ENCODE peak calls at places on chromosomes 6 and 20, in seven cellular contexts. A, G, Q, P, X, E and C are unnamed samples.

GRCh38 chr20:62861732-62862336 is at the start of gene TCFL5:
- DNase-seq in A (peak), G (peak), Q (peak), P (peak), X (peak), E (peak), C (peak)

GRCh38 chr6:42933195-42933594 is 3.9 kb downstream of the CNPY3 start:
- DNase-seq in A (no peak), G (no peak), Q (no peak), P (peak), X (no peak), E (no peak), C (no peak)

GRCh38 chr20:1825492-1825891 is 69.7 kb upstream of the SIRPA start:
- DNase-seq in A (no peak), G (no peak), Q (no peak), P (no peak), X (no peak), E (no peak), C (no peak)

GRCh38 chr6:168322966-168323365 is 3.4 kb upstream of the DACT2 start:
- DNase-seq in A (no peak), G (no peak), Q (no peak), P (no peak), X (no peak), E (no peak), C (no peak)

GRCh38 chr6:4816904-4817303 is 40.7 kb downstream of the CDYL start:
- DNase-seq in A (no peak), G (no peak), Q (no peak), P (no peak), X (no peak), E (no peak), C (no peak)

GRCh38 chr6:112203577-112204349 is 50.6 kb downstream of the LAMA4 start:
- DNase-seq in A (peak), G (no peak), Q (no peak), P (no peak), X (no peak), E (no peak), C (no peak)

GRCh38 chr20:20441259-20441658 is 73.4 kb downstream of the INSM1 start:
- DNase-seq in A (no peak), G (no peak), Q (no peak), P (no peak), X (no peak), E (no peak), C (no peak)

GRCh38 chr20:53578492-53579222 is 15.0 kb downstream of the ZNF217 start:
- DNase-seq in A (peak), G (peak), Q (no peak), P (peak), X (peak), E (peak), C (peak)

GRCh38 chr6:139235666-139236065 is 56.1 kb downstream of the TXLNB start:
- DNase-seq in A (no peak), G (no peak), Q (no peak), P (no peak), X (no peak), E (no peak), C (no peak)

GRCh38 chr20:57693002-57693582 is 16.7 kb downstream of the PMEPA1 start:
- DNase-seq in A (no peak), G (no peak), Q (no peak), P (no peak), X (no peak), E (no peak), C (no peak)

GRCh38 chr20:6169251-6169650 is 46.4 kb upstream of the FERMT1 start:
- DNase-seq in A (no peak), G (no peak), Q (no peak), P (peak), X (no peak), E (no peak), C (no peak)

GRCh38 chr6:110357696-110358535 is at the start of gene METTL24:
- DNase-seq in A (peak), G (no peak), Q (no peak), P (peak), X (peak), E (peak), C (no peak)

GRCh38 chr6:142874676-142875075 is 70.3 kb downstream of the HIVEP2 start:
- DNase-seq in A (no peak), G (no peak), Q (no peak), P (peak), X (no peak), E (no peak), C (no peak)

GRCh38 chr6:108945686-108946158 is 97.5 kb downstream of the ARMC2 start:
- DNase-seq in A (no peak), G (no peak), Q (peak), P (no peak), X (peak), E (peak), C (no peak)

GRCh38 chr6:44386364-44386928 is 1.1 kb upstream of the CDC5L start:
- DNase-seq in A (no peak), G (peak), Q (no peak), P (no peak), X (peak), E (peak), C (no peak)

GRCh38 chr20:57582432-57583288 is 21.8 kb downstream of the PCK1 start:
- DNase-seq in A (no peak), G (peak), Q (no peak), P (peak), X (peak), E (peak), C (no peak)

GRCh38 chr6:11632795-11633511 is 95.4 kb downstream of the TMEM170B start:
- DNase-seq in A (no peak), G (no peak), Q (no peak), P (no peak), X (no peak), E (no peak), C (peak)

GRCh38 chr20:3658708-3659491 is 4.3 kb downstream of the GFRA4 start:
- DNase-seq in A (no peak), G (no peak), Q (no peak), P (peak), X (no peak), E (no peak), C (no peak)

GRCh38 chr6:76247527-76247926 is 175.1 kb upstream of the IMPG1 start:
- DNase-seq in A (no peak), G (no peak), Q (no peak), P (no peak), X (no peak), E (no peak), C (no peak)

GRCh38 chr6:142871910-142872331 is 73.1 kb downstream of the HIVEP2 start:
- DNase-seq in A (no peak), G (peak), Q (no peak), P (peak), X (no peak), E (no peak), C (peak)

GRCh38 chr6:47477497-47478232 is at the start of gene CD2AP:
- DNase-seq in A (peak), G (peak), Q (peak), P (peak), X (peak), E (peak), C (peak)

GRCh38 chr6:2376429-2377355 is 131.3 kb upstream of the GMDS start:
- DNase-seq in A (peak), G (no peak), Q (no peak), P (peak), X (no peak), E (no peak), C (peak)

GRCh38 chr20:19815553-19815991 is 57.5 kb downstream of the RIN2 start:
- DNase-seq in A (peak), G (peak), Q (no peak), P (peak), X (peak), E (peak), C (peak)

GRCh38 chr6:46788791-46789190 is 4.4 kb upstream of the MEP1A start:
- DNase-seq in A (no peak), G (no peak), Q (no peak), P (no peak), X (no peak), E (no peak), C (no peak)

GRCh38 chr6:149075616-149076354 is 241.7 kb upstream of the TAB2 start:
- DNase-seq in A (no peak), G (no peak), Q (no peak), P (no peak), X (no peak), E (no peak), C (no peak)

GRCh38 chr6:42519779-42520178 is 44.0 kb upstream of the UBR2 start:
- DNase-seq in A (no peak), G (no peak), Q (no peak), P (no peak), X (no peak), E (no peak), C (no peak)

GRCh38 chr6:111107589-111107988 is 20.3 kb downstream of the SLC16A10 start:
- DNase-seq in A (no peak), G (no peak), Q (no peak), P (no peak), X (no peak), E (no peak), C (no peak)

GRCh38 chr6:69379518-69379917 is 417.3 kb downstream of the LMBRD1 start:
- DNase-seq in A (no peak), G (no peak), Q (no peak), P (no peak), X (no peak), E (no peak), C (no peak)

GRCh38 chr6:154951400-154952200 is 43.5 kb upstream of the TIAM2 start:
- DNase-seq in A (no peak), G (no peak), Q (peak), P (no peak), X (no peak), E (no peak), C (no peak)

GRCh38 chr6:156795825-156796224 is 18.6 kb downstream of the ARID1B start:
- DNase-seq in A (no peak), G (no peak), Q (no peak), P (no peak), X (no peak), E (no peak), C (no peak)

GRCh38 chr20:46117704-46118467 is at the start of gene CD40:
- DNase-seq in A (peak), G (peak), Q (peak), P (peak), X (peak), E (peak), C (no peak)

GRCh38 chr20:63766695-63767426 is 27.3 kb downstream of the SLC2A4RG start:
- DNase-seq in A (no peak), G (no peak), Q (no peak), P (no peak), X (no peak), E (no peak), C (no peak)

GRCh38 chr20:62048821-62049291 is 16.8 kb downstream of the TAF4 start:
- DNase-seq in A (no peak), G (no peak), Q (peak), P (no peak), X (no peak), E (peak), C (no peak)

GRCh38 chr6:17986656-17987575 is 519 bp downstream of the KIF13A start:
- DNase-seq in A (peak), G (peak), Q (peak), P (peak), X (peak), E (peak), C (peak)

GRCh38 chr6:106599440-106599839 is 29.9 kb downstream of the RTN4IP1 start:
- DNase-seq in A (no peak), G (no peak), Q (no peak), P (no peak), X (no peak), E (no peak), C (no peak)

GRCh38 chr6:86474081-86474480 is 463.2 kb upstream of the HTR1E start:
- DNase-seq in A (no peak), G (no peak), Q (no peak), P (no peak), X (no peak), E (no peak), C (no peak)

GRCh38 chr6:86477510-86478166 is 459.7 kb upstream of the HTR1E start:
- DNase-seq in A (no peak), G (no peak), Q (no peak), P (no peak), X (no peak), E (no peak), C (no peak)
- TF ChIP-seq POLR2A in A (no peak), G (no peak), Q (no peak), P (no peak), X (no peak), E (no peak), C (no peak)

GRCh38 chr20:33404281-33404680 is 3.0 kb upstream of the CDK5RAP1 start:
- DNase-seq in A (no peak), G (no peak), Q (no peak), P (no peak), X (no peak), E (no peak), C (no peak)

GRCh38 chr20:33401922-33402369 is 627 bp upstream of the CDK5RAP1 start:
- DNase-seq in A (no peak), G (no peak), Q (no peak), P (peak), X (no peak), E (no peak), C (no peak)

GRCh38 chr20:33399924-33400323 is 1.4 kb downstream of the CDK5RAP1 start:
- DNase-seq in A (no peak), G (no peak), Q (no peak), P (peak), X (no peak), E (no peak), C (no peak)

GRCh38 chr20:33407251-33407650 is 5.9 kb upstream of the CDK5RAP1 start:
- DNase-seq in A (no peak), G (no peak), Q (no peak), P (peak), X (no peak), E (no peak), C (no peak)

DNA sequence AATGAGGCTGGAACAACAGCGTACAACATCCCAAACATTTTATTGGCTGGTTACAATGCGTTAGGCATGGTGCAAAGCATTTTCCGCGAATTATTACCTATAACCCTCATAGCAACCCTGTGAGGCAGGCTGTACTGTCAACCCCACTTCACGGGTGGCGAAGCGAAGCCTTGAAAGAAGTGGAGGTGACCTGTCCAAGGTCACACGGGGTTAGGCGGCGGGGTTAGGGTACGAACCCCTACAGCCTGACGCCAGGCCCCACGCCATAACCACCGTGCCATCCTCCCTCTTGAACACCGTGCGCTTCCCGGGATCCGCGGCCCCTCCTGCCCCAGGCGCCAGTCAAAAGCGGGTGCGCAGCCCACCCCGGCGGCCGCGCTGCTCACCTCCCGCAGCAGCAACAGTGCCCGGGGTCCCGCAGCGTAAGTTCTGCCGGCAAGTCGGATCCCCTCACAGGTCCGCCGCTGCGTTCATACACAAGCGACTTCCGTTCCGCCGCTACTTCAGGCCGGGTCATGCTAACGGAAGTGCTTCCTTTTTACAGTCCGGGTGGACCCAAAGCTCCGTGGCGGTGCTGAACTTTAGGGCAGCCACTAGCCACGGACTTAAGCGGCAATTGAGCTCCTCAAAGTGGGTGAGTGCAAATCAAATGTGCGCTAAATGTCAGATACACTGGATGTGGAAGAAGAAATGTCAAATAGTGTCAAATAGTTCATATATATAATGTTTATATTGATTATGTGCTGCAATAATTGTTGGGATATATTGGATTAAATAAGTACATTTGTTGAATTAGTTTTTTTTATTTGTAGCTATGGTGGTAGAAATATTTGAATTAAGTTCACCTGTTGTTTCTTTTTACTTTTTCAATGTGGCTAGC is at the start of gene CDK5RAP1:
- DNase-seq in A (peak), G (peak), Q (peak), P (peak), X (peak), E (peak), C (peak)
- TF ChIP-seq POLR2A in A (peak), G (no peak), Q (peak), P (peak), X (no peak), E (peak), C (peak)

GRCh38 chr20:34675993-34676641 is 775 bp downstream of the PIGU start:
- DNase-seq in A (no peak), G (no peak), Q (no peak), P (no peak), X (no peak), E (no peak), C (no peak)

GRCh38 chr20:34680586-34680985 is 3.7 kb upstream of the PIGU start:
- DNase-seq in A (no peak), G (no peak), Q (no peak), P (peak), X (no peak), E (no peak), C (no peak)

GRCh38 chr20:34673411-34673810 is 3.5 kb downstream of the PIGU start:
- DNase-seq in A (no peak), G (no peak), Q (no peak), P (no peak), X (no peak), E (no peak), C (no peak)

GRCh38 chr20:34675561-34675960 is 1.3 kb downstream of the PIGU start:
- DNase-seq in A (no peak), G (no peak), Q (no peak), P (no peak), X (no peak), E (no peak), C (no peak)

DNA sequence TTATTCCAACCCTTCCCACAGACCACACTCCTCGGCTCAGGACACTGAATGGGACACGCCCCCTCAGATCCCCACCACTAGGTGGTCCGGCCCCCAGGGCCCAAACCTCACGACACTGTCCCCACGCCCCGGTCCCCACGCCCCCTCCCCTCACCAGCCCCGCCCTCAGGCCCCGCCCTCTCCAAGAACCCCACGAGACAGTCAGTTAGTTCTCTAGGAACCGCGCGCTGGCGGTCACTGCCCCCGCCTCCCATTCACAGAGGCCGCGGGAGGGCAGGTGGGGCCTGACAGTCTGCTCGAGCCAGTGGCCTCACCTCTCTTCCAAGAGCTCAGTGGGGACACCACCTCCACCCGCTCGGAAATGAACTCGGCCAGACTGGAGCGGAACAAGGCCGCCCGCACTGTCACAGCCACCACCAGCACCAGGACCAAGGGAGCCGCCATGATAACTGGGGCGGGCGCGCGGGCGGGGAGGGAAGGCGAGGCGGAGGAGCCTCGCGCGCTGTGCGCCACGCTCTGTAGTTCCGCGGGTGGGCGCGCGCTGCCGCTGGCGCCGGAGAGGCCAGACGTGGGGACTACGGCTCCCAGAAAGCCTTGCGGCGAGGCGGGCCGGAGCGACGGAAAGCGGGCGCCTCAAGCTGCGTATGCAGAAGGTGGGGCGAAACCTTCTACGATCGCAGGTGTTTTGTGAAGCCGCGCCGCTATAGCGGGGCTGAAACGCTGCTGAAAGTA is at the start of gene PIGU:
- DNase-seq in A (peak), G (peak), Q (peak), P (peak), X (peak), E (peak), C (peak)
- TF ChIP-seq POLR2A in A (peak), G (peak), Q (no peak), P (peak), X (peak), E (peak), C (peak)

DNA sequence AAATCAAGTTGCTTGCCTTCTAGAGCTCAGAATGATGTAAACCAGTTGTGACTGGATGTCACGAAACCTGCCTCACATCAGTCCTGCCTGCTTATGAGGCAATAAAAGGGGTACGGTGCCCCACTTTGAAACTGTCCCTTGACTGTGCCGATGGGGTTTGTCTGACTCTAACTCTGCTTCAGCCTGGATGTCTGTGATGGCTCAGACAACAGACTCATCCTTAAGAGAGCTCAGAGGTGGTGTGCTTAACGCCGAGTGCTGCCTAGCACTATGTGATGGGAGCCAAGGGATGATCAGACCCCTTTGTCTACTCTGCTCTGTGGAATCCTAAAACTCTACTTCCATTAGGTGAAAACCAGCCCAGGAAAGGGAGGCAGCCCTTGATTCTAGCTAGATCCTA is 18.9 kb downstream of the TOMM34 start:
- DNase-seq in A (no peak), G (no peak), Q (no peak), P (no peak), X (no peak), E (no peak), C (no peak)
- TF ChIP-seq POLR2A in A (no peak), G (no peak), Q (no peak), P (no peak), X (no peak), E (no peak), C (no peak)